ENCODE peak calls at places on chromosome 17, in four cellular contexts. One of them, this sample, is unnamed.

GRCh38 chr17:63082273-63082861 is 116.3 kb downstream of the TANC2 start:
- DNase-seq in fibroblast of lung: peak; percentile 77
- DNase-seq in GM10248: no peak
- DNase-seq in B cell: no peak
- DNase-seq in this sample: no peak

GRCh38 chr17:81814748-81815645 is 11.0 kb downstream of the GCGR start:
- DNase-seq in fibroblast of lung: no peak
- DNase-seq in B cell: no peak
- DNase-seq in GM10248: no peak
- DNase-seq in this sample: no peak

GRCh38 chr17:28145348-28145747 is 102.9 kb downstream of the NLK start:
- DNase-seq in fibroblast of lung: no peak
- DNase-seq in GM10248: no peak
- DNase-seq in B cell: no peak
- DNase-seq in this sample: no peak

GRCh38 chr17:35467824-35468223 is 19.3 kb upstream of the SLFN13 start:
- DNase-seq in GM10248: no peak
- DNase-seq in B cell: no peak
- DNase-seq in fibroblast of lung: no peak
- DNase-seq in this sample: no peak

GRCh38 chr17:17204041-17204591 is 2.0 kb downstream of the PLD6 start:
- DNase-seq in fibroblast of lung: no peak
- DNase-seq in GM10248: no peak
- DNase-seq in B cell: no peak
- DNase-seq in this sample: no peak

GRCh38 chr17:65154770-65155589 is 17.8 kb downstream of the RGS9 start:
- DNase-seq in B cell: peak; percentile 51
- DNase-seq in GM10248: peak; percentile 74
- DNase-seq in fibroblast of lung: peak; percentile 31
- DNase-seq in this sample: no peak

GRCh38 chr17:58605470-58605869 is 86.4 kb downstream of the TEX14 start:
- DNase-seq in B cell: no peak
- DNase-seq in GM10248: no peak
- DNase-seq in fibroblast of lung: no peak
- DNase-seq in this sample: no peak

GRCh38 chr17:13600475-13601316 is 1.0 kb downstream of the HS3ST3A1 start:
- DNase-seq in B cell: no peak
- DNase-seq in fibroblast of lung: peak; percentile 38
- DNase-seq in GM10248: no peak
- DNase-seq in this sample: no peak

GRCh38 chr17:74118504-74118903 is 85.0 kb upstream of the RPL38 start:
- DNase-seq in fibroblast of lung: no peak
- DNase-seq in GM10248: no peak
- DNase-seq in B cell: no peak
- DNase-seq in this sample: no peak

GRCh38 chr17:81869221-81870154 is 1.6 kb downstream of the ARHGDIA start:
- DNase-seq in fibroblast of lung: peak; percentile 32
- DNase-seq in B cell: peak; percentile 50
- DNase-seq in GM10248: peak; percentile 72
- DNase-seq in this sample: no peak

GRCh38 chr17:29279397-29280070 is 14.4 kb downstream of the NUFIP2 start:
- DNase-seq in GM10248: no peak
- DNase-seq in B cell: no peak
- DNase-seq in fibroblast of lung: no peak
- DNase-seq in this sample: no peak

GRCh38 chr17:3754458-3755334 is 31.0 kb downstream of the HASPIN start:
- DNase-seq in fibroblast of lung: no peak
- DNase-seq in B cell: peak; percentile 82
- DNase-seq in GM10248: peak; percentile 76
- DNase-seq in this sample: peak; percentile 76

DNA sequence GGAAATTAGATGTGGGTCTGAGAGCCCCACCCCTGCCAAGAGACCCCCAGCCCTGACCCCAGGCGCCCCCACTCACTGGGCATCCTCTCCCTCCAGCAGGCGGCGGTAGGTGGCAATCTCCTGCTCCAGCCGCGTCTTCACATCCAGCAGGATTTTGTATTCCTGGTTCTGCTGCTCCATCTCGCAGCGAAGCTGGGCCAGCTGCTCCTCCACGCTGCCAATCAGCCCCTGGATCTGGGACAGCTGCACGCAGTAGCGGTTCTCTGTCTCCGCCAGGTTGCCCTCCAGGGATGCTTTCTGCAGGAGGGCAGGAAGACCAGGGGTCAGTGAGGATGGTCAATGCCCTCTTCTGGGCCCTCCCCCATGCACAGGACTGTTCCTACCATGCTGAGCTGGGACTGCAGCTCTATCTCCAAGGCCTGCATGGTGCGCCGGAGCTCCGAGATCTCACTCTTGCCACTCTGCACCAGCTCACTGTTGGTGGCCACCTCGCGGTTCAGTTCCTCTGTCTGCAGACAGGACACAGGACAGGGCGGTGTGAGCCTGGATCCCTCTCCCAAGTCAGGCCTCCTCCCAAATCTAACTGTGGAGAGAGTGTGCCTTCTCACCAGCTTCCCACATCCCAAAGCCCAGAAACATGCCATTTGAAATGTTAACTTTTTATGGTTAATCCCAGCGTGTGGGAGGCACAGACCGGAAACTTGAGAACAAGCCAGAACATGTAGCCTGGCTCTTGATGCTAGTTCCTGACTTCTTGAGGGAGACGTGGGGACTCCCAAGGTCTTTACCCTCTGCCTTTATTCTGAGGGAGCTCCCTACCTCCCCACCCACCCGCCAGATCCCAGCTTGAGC is 3.6 kb downstream of the KRT17 start:
- DNase-seq in B cell: no peak
- DNase-seq in fibroblast of lung: no peak
- DNase-seq in GM10248: no peak
- DNase-seq in this sample: no peak
- TF ChIP-seq CTCF in B cell: no peak
- TF ChIP-seq CTCF in fibroblast of lung: no peak
- TF ChIP-seq CTCF in GM10248: no peak
- TF ChIP-seq CTCF in this sample: no peak

GRCh38 chr17:2396192-2396567 is 4.7 kb downstream of the MNT start:
- DNase-seq in B cell: no peak
- DNase-seq in fibroblast of lung: no peak
- DNase-seq in GM10248: no peak
- DNase-seq in this sample: no peak

GRCh38 chr17:2396568-2397246 is 4.2 kb downstream of the MNT start:
- DNase-seq in GM10248: peak; percentile 71
- DNase-seq in fibroblast of lung: peak; percentile 99
- DNase-seq in B cell: peak; percentile 62
- DNase-seq in this sample: peak; percentile 31

GRCh38 chr17:2393954-2394749 is 6.7 kb downstream of the MNT start:
- DNase-seq in B cell: no peak
- DNase-seq in fibroblast of lung: no peak
- DNase-seq in GM10248: no peak
- DNase-seq in this sample: no peak

GRCh38 chr17:2394775-2395191 is 6.1 kb downstream of the MNT start:
- DNase-seq in fibroblast of lung: no peak
- DNase-seq in GM10248: no peak
- DNase-seq in B cell: no peak
- DNase-seq in this sample: no peak

DNA sequence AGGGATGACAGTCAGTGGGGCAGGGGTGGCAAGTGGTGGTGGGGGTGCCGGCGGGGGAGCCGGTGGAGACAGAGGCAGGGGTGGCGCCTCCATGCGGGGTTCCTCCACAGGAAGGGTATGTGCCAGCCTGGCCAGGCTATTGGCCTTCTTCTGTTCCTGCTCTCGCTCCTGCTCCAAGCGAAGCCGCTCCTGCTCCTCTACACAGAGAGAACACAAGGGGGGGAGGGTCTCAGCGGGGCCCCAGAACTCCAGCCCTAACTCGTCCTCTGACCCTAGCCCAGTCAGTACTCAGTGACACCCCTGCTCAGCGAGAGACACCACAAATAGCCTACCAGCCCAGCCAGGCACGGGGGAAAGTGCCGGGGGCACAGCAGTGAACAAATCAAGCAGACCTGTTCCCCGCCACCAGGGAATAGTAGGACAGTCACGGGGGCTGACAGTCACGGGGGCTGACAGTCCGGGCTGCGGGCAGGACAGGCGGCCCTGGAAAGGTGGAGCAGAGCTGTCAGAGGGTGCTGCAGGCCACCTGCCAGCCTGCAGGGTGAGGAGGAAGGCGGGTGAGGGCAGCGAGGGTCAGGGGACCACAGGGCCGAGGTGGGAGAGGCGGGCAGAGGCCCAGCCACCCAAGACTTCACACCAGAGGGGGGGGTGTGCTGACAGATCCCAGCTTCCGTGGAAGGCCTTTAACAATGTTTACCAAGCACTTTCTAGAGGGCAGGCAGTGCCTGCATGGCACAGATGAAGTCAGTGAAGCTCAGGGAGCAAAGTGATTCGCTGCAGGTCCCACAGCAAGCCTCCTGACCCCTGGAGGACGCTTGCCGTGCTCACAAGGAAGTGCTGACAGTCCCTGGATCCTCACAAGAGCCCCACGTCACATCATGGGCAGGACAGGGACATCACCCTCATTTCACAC is 5.3 kb downstream of the MNT start:
- DNase-seq in B cell: no peak
- DNase-seq in GM10248: no peak
- DNase-seq in fibroblast of lung: no peak
- DNase-seq in this sample: no peak
- TF ChIP-seq CTCF in B cell: no peak
- TF ChIP-seq CTCF in GM10248: no peak
- TF ChIP-seq CTCF in fibroblast of lung: peak; percentile 7
- TF ChIP-seq CTCF in this sample: no peak

GRCh38 chr17:1713160-1713877 is 3.1 kb upstream of the TLCD2 start:
- DNase-seq in fibroblast of lung: no peak
- DNase-seq in B cell: no peak
- DNase-seq in GM10248: no peak
- DNase-seq in this sample: no peak
- TF ChIP-seq CTCF in fibroblast of lung: no peak
- TF ChIP-seq CTCF in B cell: no peak
- TF ChIP-seq CTCF in GM10248: no peak
- TF ChIP-seq CTCF in this sample: no peak

DNA sequence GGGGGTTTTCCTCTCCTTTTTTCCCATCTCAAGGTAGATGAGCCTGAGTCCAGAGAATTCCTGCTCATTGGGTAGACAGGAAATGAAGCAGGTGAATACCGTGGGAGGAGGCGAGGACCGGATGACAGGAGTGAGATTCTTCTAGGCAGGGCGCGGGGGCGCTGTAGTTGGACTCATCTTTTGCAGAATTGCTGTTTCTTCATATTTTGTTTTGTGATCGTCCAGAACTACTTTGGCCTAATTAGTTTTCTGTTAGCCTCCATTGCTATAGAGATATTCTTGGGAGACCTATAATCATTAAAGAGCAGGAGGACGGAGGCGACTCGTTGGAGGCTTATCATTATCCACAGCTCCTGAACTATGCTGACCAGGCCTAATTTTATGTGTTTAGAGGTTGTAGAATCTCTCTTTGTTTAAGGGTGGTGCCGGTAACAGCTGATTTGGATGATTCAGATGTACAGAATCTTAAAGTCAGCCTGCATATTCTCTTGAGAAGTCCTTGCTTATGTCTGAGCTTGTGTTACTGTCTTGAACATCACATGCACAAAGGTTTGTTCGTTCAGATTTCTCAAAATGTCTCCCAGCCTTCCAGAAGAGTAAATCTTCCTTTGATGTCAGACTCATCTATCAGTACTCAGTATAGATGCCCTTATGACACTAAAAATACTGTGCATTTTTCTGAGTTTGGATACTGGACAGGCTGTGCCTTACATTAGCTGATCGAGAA is 741 bp downstream of the ATP6V0A1 start:
- DNase-seq in GM10248: no peak
- DNase-seq in B cell: peak; percentile 39
- DNase-seq in fibroblast of lung: peak; percentile 65
- DNase-seq in this sample: no peak
- TF ChIP-seq CTCF in GM10248: peak; percentile 52
- TF ChIP-seq CTCF in B cell: peak; percentile 6
- TF ChIP-seq CTCF in fibroblast of lung: peak; percentile 41
- TF ChIP-seq CTCF in this sample: peak; percentile 23

DNA sequence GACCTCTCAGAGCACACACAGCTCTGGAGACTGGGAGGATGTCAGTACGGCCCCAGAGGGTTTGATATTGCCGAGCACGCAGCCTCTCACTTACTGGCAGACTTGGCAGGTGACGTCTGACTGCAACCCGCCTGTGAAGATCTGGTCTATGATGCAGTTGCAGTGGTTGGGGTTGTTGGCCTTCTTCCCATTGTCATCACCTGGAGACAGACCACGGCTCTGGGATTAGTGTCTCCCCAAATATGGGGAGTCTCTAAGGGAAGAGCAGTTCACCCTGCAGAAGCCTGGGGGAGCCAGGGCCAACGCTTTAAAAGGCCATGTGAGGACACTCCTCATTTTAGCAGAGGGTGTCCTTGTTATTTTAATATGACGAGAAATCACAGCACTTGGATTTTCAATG is 30.1 kb downstream of the USP22 start:
- DNase-seq in B cell: no peak
- DNase-seq in fibroblast of lung: no peak
- DNase-seq in GM10248: no peak
- DNase-seq in this sample: no peak
- TF ChIP-seq CTCF in B cell: no peak
- TF ChIP-seq CTCF in fibroblast of lung: no peak
- TF ChIP-seq CTCF in GM10248: no peak
- TF ChIP-seq CTCF in this sample: no peak

GRCh38 chr17:45729284-45729907 is 54.7 kb upstream of the CRHR1 start:
- DNase-seq in fibroblast of lung: no peak
- DNase-seq in GM10248: no peak
- DNase-seq in B cell: peak; percentile 1
- DNase-seq in this sample: no peak

GRCh38 chr17:45732926-45733505 is 51.1 kb upstream of the CRHR1 start:
- DNase-seq in B cell: peak; percentile 27
- DNase-seq in GM10248: no peak
- DNase-seq in fibroblast of lung: no peak
- DNase-seq in this sample: no peak

GRCh38 chr17:45733781-45734180 is 50.3 kb upstream of the CRHR1 start:
- DNase-seq in GM10248: no peak
- DNase-seq in B cell: no peak
- DNase-seq in fibroblast of lung: no peak
- DNase-seq in this sample: no peak

GRCh38 chr17:45730192-45730591 is 53.9 kb upstream of the CRHR1 start:
- DNase-seq in GM10248: no peak
- DNase-seq in fibroblast of lung: no peak
- DNase-seq in B cell: peak; percentile 19
- DNase-seq in this sample: no peak

GRCh38 chr17:45731459-45731858 is 52.7 kb upstream of the CRHR1 start:
- DNase-seq in B cell: peak; percentile 34
- DNase-seq in fibroblast of lung: no peak
- DNase-seq in GM10248: no peak
- DNase-seq in this sample: no peak
- TF ChIP-seq CTCF in B cell: no peak
- TF ChIP-seq CTCF in fibroblast of lung: no peak
- TF ChIP-seq CTCF in GM10248: no peak
- TF ChIP-seq CTCF in this sample: no peak